ENCODE peak calls at places on chromosomes 7 and 10, in five cellular contexts. T is astrocyte of the spinal cord, E is H7, L is esophagus squamous epithelium, P is cardiac muscle cell. J is an unnamed sample.

GRCh38 chr10:78404296-78404695 is 370.6 kb downstream of the RPS24 start:
- DNase-seq in T (no peak), E (no peak), L (no peak), P (no peak), J (no peak)

GRCh38 chr7:7647495-7648036 is 7.0 kb downstream of the UMAD1 start:
- DNase-seq in T (no peak), E (no peak), L (no peak), P (no peak), J (no peak)

GRCh38 chr7:53596230-53596629 is 560.8 kb downstream of the POM121L12 start:
- DNase-seq in T (peak; percentile 30), E (peak; percentile 14), L (no peak), P (no peak), J (no peak)

GRCh38 chr10:4981722-4982471 is 18.7 kb downstream of the AKR1C1 start:
- DNase-seq in T (peak; percentile 23), E (peak; percentile 47), L (no peak), P (peak; percentile 62), J (peak; percentile 27)

GRCh38 chr7:122038904-122039303 is 105.1 kb downstream of the AASS start:
- DNase-seq in T (peak; percentile 29), E (no peak), L (no peak), P (no peak), J (no peak)

GRCh38 chr7:116122972-116123595 is 87.3 kb upstream of the TES start:
- DNase-seq in T (peak; percentile 67), E (peak; percentile 6), L (no peak), P (peak; percentile 72), J (peak; percentile 7)

GRCh38 chr10:112926906-112927688 is 22.9 kb upstream of the TCF7L2 start:
- DNase-seq in T (no peak), E (no peak), L (no peak), P (no peak), J (no peak)

GRCh38 chr10:116809528-116810500 is 39.5 kb upstream of the ENO4 start:
- DNase-seq in T (no peak), E (peak; percentile 78), L (no peak), P (peak; percentile 19), J (peak; percentile 78)

GRCh38 chr10:130064783-130065182 is 45.8 kb downstream of the C10orf143 start:
- DNase-seq in T (no peak), E (no peak), L (no peak), P (no peak), J (no peak)

GRCh38 chr10:56091872-56092271 is 269.2 kb downstream of the ZWINT start:
- DNase-seq in T (no peak), E (no peak), L (no peak), P (no peak), J (no peak)

GRCh38 chr10:79285315-79286185 is 61.7 kb upstream of the PPIF start:
- DNase-seq in T (no peak), E (no peak), L (no peak), P (no peak), J (no peak)

GRCh38 chr7:95593343-95593742 is 3.0 kb downstream of the PDK4 start:
- DNase-seq in T (no peak), E (no peak), L (no peak), P (no peak), J (no peak)

GRCh38 chr7:158097511-158098124 is 490.0 kb downstream of the PTPRN2 start:
- DNase-seq in T (no peak), E (peak; percentile 43), L (no peak), P (no peak), J (no peak)

GRCh38 chr10:31291123-31291522 is 27.9 kb upstream of the ZEB1 start:
- DNase-seq in T (no peak), E (no peak), L (no peak), P (no peak), J (no peak)

GRCh38 chr10:108078263-108078662 is 913.8 kb upstream of the SORCS1 start:
- DNase-seq in T (no peak), E (no peak), L (no peak), P (no peak), J (no peak)

GRCh38 chr10:4073912-4074311 is 288.9 kb upstream of the KLF6 start:
- DNase-seq in T (peak; percentile 56), E (no peak), L (no peak), P (peak; percentile 85), J (no peak)

GRCh38 chr7:32259917-32260596 is 189.8 kb upstream of the PDE1C start:
- DNase-seq in T (no peak), E (no peak), L (no peak), P (no peak), J (peak; percentile 38)

GRCh38 chr10:86522385-86522855 is 828 bp upstream of the WAPL start:
- DNase-seq in T (no peak), E (no peak), L (no peak), P (no peak), J (no peak)

GRCh38 chr10:86520871-86521619 is 547 bp downstream of the WAPL start:
- DNase-seq in T (peak; percentile 55), E (peak; percentile 85), L (no peak), P (peak; percentile 55), J (peak; percentile 75)

GRCh38 chr10:86521620-86522384 is at the start of gene WAPL:
- DNase-seq in T (peak; percentile 95), E (peak; percentile 98), L (peak; percentile 60), P (peak; percentile 96), J (peak; percentile 97)

GRCh38 chr10:86524225-86524982 is 2.8 kb upstream of the WAPL start:
- DNase-seq in T (no peak), E (no peak), L (no peak), P (no peak), J (no peak)

DNA sequence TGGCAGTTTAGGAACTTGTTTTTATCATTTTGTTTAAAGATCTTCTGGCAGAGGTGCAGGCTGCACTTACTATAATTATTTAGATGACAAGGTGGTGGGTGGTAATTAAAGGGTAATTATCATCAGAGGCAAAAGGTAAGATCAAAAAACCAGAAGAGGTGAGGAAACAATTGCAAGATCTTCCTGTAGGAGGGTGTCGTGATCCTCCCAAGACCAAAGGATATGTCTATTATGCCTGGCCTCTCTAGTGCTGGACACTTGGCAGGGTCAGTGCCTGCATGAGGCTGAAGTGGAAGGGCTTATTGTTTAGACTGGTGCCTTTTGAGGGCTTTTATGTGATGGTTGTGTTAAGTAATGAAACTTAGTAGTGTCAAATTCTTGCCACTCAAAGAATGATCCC is 1.8 kb upstream of the WAPL start:
- DNase-seq in T (peak; percentile 16), E (peak; percentile 59), L (no peak), P (no peak), J (no peak)
- H3K4me3 ChIP-seq in T (no peak overlapping the region), E (no peak overlapping the region), L (no peak overlapping the region), P (peak overlapping the region; percentile 77), J (no peak overlapping the region)

GRCh38 chr10:133528296-133528844 is 1.2 kb downstream of the CYP2E1 start:
- DNase-seq in T (no peak), E (peak; percentile 43), L (no peak), P (peak; percentile 11), J (no peak)
- H3K4me3 ChIP-seq in T (no peak overlapping the region), E (no peak overlapping the region), L (peak overlapping the region; percentile 57), P (no peak overlapping the region), J (peak overlapping the region; percentile 57)

DNA sequence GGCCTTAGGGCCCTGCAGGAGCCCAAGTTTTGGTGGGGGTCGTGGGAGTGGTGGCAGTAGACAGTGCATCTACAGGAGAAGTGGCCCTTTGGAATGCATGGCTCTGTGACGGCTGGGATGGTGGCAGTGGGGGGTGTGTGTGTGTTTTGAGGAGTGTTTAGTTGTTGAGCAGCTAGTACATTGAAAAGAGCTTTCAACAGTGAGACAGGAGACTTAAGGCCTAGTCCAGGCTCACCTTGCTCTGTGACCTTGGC is 27.1 kb downstream of the ZNF775 start:
- DNase-seq in T (no peak), E (peak; percentile 73), L (no peak), P (no peak), J (no peak)
- H3K4me3 ChIP-seq in T (peak overlapping the region; percentile 69), E (peak overlapping the region; percentile 66), L (peak overlapping the region; percentile 72), P (peak overlapping the region; percentile 66), J (peak overlapping the region; percentile 28)

GRCh38 chr10:124741922-124742417 is 2.2 kb downstream of the FAM53B start:
- DNase-seq in T (no peak), E (no peak), L (no peak), P (no peak), J (no peak)

GRCh38 chr10:124740374-124741280 is 3.6 kb downstream of the FAM53B start:
- DNase-seq in T (no peak), E (no peak), L (no peak), P (peak; percentile 70), J (peak; percentile 25)

GRCh38 chr10:124739996-124740373 is 4.2 kb downstream of the FAM53B start:
- DNase-seq in T (no peak), E (no peak), L (no peak), P (no peak), J (no peak)

GRCh38 chr10:124742418-124743187 is 1.6 kb downstream of the FAM53B start:
- DNase-seq in T (no peak), E (peak; percentile 75), L (no peak), P (peak; percentile 58), J (no peak)

GRCh38 chr10:124741281-124741921 is 2.8 kb downstream of the FAM53B start:
- DNase-seq in T (peak; percentile 75), E (peak; percentile 91), L (no peak), P (peak; percentile 85), J (peak; percentile 70)
- H3K4me3 ChIP-seq in T (no peak overlapping the region), E (no peak overlapping the region), L (peak overlapping the region; percentile 89), P (no peak overlapping the region), J (no peak overlapping the region)

GRCh38 chr10:92894081-92894480 is 45.8 kb downstream of the EXOC6 start:
- DNase-seq in T (no peak), E (no peak), L (no peak), P (no peak), J (no peak)
- H3K4me3 ChIP-seq in T (no peak overlapping the region), E (no peak overlapping the region), L (no peak overlapping the region), P (no peak overlapping the region), J (no peak overlapping the region)